ENCODE peak calls at places on chromosomes 11 and 22, in seven cellular contexts. One of them, this sample, is unnamed.

GRCh38 chr22:35918466-35918865 is 110.2 kb downstream of the RBFOX2 start:
- DNase-seq in choroid plexus epithelial cell: no peak
- DNase-seq in endothelial cell of umbilical vein: no peak
- DNase-seq in psoas muscle: no peak
- DNase-seq in neural progenitor cell: peak; percentile 18
- DNase-seq in MM.1S: no peak
- DNase-seq in right lobe of liver: no peak
- DNase-seq in this sample: no peak

GRCh38 chr11:2909145-2909914 is 19.9 kb downstream of the PHLDA2 start:
- DNase-seq in MM.1S: no peak
- DNase-seq in choroid plexus epithelial cell: no peak
- DNase-seq in neural progenitor cell: no peak
- DNase-seq in right lobe of liver: no peak
- DNase-seq in endothelial cell of umbilical vein: no peak
- DNase-seq in psoas muscle: peak; percentile 52
- DNase-seq in this sample: no peak

GRCh38 chr22:31329029-31329428 is 17.1 kb downstream of the PATZ1 start:
- DNase-seq in endothelial cell of umbilical vein: no peak
- DNase-seq in MM.1S: no peak
- DNase-seq in right lobe of liver: no peak
- DNase-seq in psoas muscle: no peak
- DNase-seq in neural progenitor cell: no peak
- DNase-seq in choroid plexus epithelial cell: peak; percentile 41
- DNase-seq in this sample: no peak

GRCh38 chr11:61019818-61020405 is 48.4 kb downstream of the CD6 start:
- DNase-seq in MM.1S: no peak
- DNase-seq in choroid plexus epithelial cell: no peak
- DNase-seq in endothelial cell of umbilical vein: no peak
- DNase-seq in psoas muscle: no peak
- DNase-seq in neural progenitor cell: no peak
- DNase-seq in right lobe of liver: no peak
- DNase-seq in this sample: no peak

GRCh38 chr22:37368058-37368457 is 59.2 kb downstream of the ELFN2 start:
- DNase-seq in right lobe of liver: no peak
- DNase-seq in psoas muscle: no peak
- DNase-seq in MM.1S: no peak
- DNase-seq in choroid plexus epithelial cell: no peak
- DNase-seq in endothelial cell of umbilical vein: no peak
- DNase-seq in neural progenitor cell: peak; percentile 31
- DNase-seq in this sample: no peak

GRCh38 chr22:49052560-49052959 is 775.1 kb downstream of the BRD1 start:
- DNase-seq in psoas muscle: no peak
- DNase-seq in endothelial cell of umbilical vein: no peak
- DNase-seq in choroid plexus epithelial cell: no peak
- DNase-seq in neural progenitor cell: no peak
- DNase-seq in right lobe of liver: no peak
- DNase-seq in MM.1S: no peak
- DNase-seq in this sample: no peak

GRCh38 chr11:35554491-35555237 is 29.2 kb upstream of the PAMR1 start:
- DNase-seq in endothelial cell of umbilical vein: no peak
- DNase-seq in choroid plexus epithelial cell: peak; percentile 82
- DNase-seq in MM.1S: no peak
- DNase-seq in psoas muscle: no peak
- DNase-seq in neural progenitor cell: no peak
- DNase-seq in right lobe of liver: no peak
- DNase-seq in this sample: no peak

GRCh38 chr11:134418119-134418840 is 6.2 kb upstream of the B3GAT1 start:
- DNase-seq in right lobe of liver: no peak
- DNase-seq in psoas muscle: no peak
- DNase-seq in neural progenitor cell: peak; percentile 45
- DNase-seq in choroid plexus epithelial cell: peak; percentile 23
- DNase-seq in endothelial cell of umbilical vein: peak; percentile 2
- DNase-seq in MM.1S: no peak
- DNase-seq in this sample: no peak

GRCh38 chr22:42343551-42344081 is 73.2 kb upstream of the TCF20 start:
- DNase-seq in choroid plexus epithelial cell: no peak
- DNase-seq in MM.1S: no peak
- DNase-seq in endothelial cell of umbilical vein: no peak
- DNase-seq in psoas muscle: no peak
- DNase-seq in right lobe of liver: no peak
- DNase-seq in neural progenitor cell: peak; percentile 81
- DNase-seq in this sample: no peak

GRCh38 chr11:9072790-9073189 is 18.6 kb downstream of the SCUBE2 start:
- DNase-seq in choroid plexus epithelial cell: no peak
- DNase-seq in neural progenitor cell: no peak
- DNase-seq in psoas muscle: no peak
- DNase-seq in right lobe of liver: no peak
- DNase-seq in endothelial cell of umbilical vein: no peak
- DNase-seq in MM.1S: no peak
- DNase-seq in this sample: no peak

GRCh38 chr11:63880031-63880841 is 36.7 kb downstream of the RCOR2 start:
- DNase-seq in right lobe of liver: no peak
- DNase-seq in neural progenitor cell: peak; percentile 28
- DNase-seq in endothelial cell of umbilical vein: no peak
- DNase-seq in MM.1S: no peak
- DNase-seq in choroid plexus epithelial cell: peak; percentile 65
- DNase-seq in psoas muscle: no peak
- DNase-seq in this sample: no peak

GRCh38 chr22:42275176-42275575 is 4.7 kb upstream of the TCF20 start:
- DNase-seq in psoas muscle: no peak
- DNase-seq in right lobe of liver: no peak
- DNase-seq in neural progenitor cell: no peak
- DNase-seq in endothelial cell of umbilical vein: no peak
- DNase-seq in choroid plexus epithelial cell: no peak
- DNase-seq in MM.1S: no peak
- DNase-seq in this sample: no peak

GRCh38 chr11:71914617-71915189 is 13.7 kb downstream of the XNDC1N start:
- DNase-seq in psoas muscle: no peak
- DNase-seq in neural progenitor cell: no peak
- DNase-seq in choroid plexus epithelial cell: no peak
- DNase-seq in MM.1S: no peak
- DNase-seq in endothelial cell of umbilical vein: no peak
- DNase-seq in right lobe of liver: no peak
- DNase-seq in this sample: no peak

GRCh38 chr11:123616505-123617198 is 37.8 kb downstream of the SCN3B start:
- DNase-seq in neural progenitor cell: no peak
- DNase-seq in psoas muscle: peak; percentile 67
- DNase-seq in endothelial cell of umbilical vein: no peak
- DNase-seq in choroid plexus epithelial cell: peak; percentile 41
- DNase-seq in right lobe of liver: no peak
- DNase-seq in MM.1S: no peak
- DNase-seq in this sample: peak; percentile 88

GRCh38 chr11:58745705-58746364 is 14.1 kb upstream of the GLYAT start:
- DNase-seq in MM.1S: no peak
- DNase-seq in psoas muscle: no peak
- DNase-seq in neural progenitor cell: no peak
- DNase-seq in endothelial cell of umbilical vein: no peak
- DNase-seq in choroid plexus epithelial cell: no peak
- DNase-seq in right lobe of liver: no peak
- DNase-seq in this sample: no peak

GRCh38 chr22:45896153-45896951 is 80.6 kb downstream of the WNT7B start:
- DNase-seq in neural progenitor cell: no peak
- DNase-seq in right lobe of liver: peak; percentile 31
- DNase-seq in psoas muscle: peak; percentile 4
- DNase-seq in endothelial cell of umbilical vein: no peak
- DNase-seq in MM.1S: no peak
- DNase-seq in choroid plexus epithelial cell: no peak
- DNase-seq in this sample: peak; percentile 20

GRCh38 chr22:19537941-19538488 is 13.8 kb upstream of the CLDN5 start:
- DNase-seq in choroid plexus epithelial cell: no peak
- DNase-seq in MM.1S: no peak
- DNase-seq in endothelial cell of umbilical vein: no peak
- DNase-seq in neural progenitor cell: no peak
- DNase-seq in psoas muscle: no peak
- DNase-seq in right lobe of liver: no peak
- DNase-seq in this sample: no peak

GRCh38 chr11:67278135-67278938 is 10.8 kb upstream of the ANKRD13D start:
- DNase-seq in MM.1S: no peak
- DNase-seq in psoas muscle: peak; percentile 9
- DNase-seq in endothelial cell of umbilical vein: no peak
- DNase-seq in neural progenitor cell: no peak
- DNase-seq in choroid plexus epithelial cell: no peak
- DNase-seq in right lobe of liver: peak; percentile 56
- DNase-seq in this sample: peak; percentile 51

GRCh38 chr11:1653541-1654387 is 24.2 kb downstream of the KRTAP5-5 start:
- DNase-seq in MM.1S: no peak
- DNase-seq in right lobe of liver: peak; percentile 54
- DNase-seq in choroid plexus epithelial cell: no peak
- DNase-seq in psoas muscle: no peak
- DNase-seq in endothelial cell of umbilical vein: no peak
- DNase-seq in neural progenitor cell: no peak
- DNase-seq in this sample: no peak

GRCh38 chr22:40797427-40797826 is 21.7 kb downstream of the SLC25A17 start:
- DNase-seq in endothelial cell of umbilical vein: no peak
- DNase-seq in psoas muscle: no peak
- DNase-seq in choroid plexus epithelial cell: peak; percentile 38
- DNase-seq in MM.1S: no peak
- DNase-seq in right lobe of liver: no peak
- DNase-seq in neural progenitor cell: no peak
- DNase-seq in this sample: no peak

GRCh38 chr22:44085743-44086741 is 61.9 kb downstream of the PARVB start:
- DNase-seq in MM.1S: peak; percentile 34
- DNase-seq in endothelial cell of umbilical vein: peak; percentile 80
- DNase-seq in right lobe of liver: no peak
- DNase-seq in neural progenitor cell: peak; percentile 66
- DNase-seq in choroid plexus epithelial cell: peak; percentile 69
- DNase-seq in psoas muscle: peak; percentile 75
- DNase-seq in this sample: peak; percentile 85

GRCh38 chr11:96329855-96330510 is 13.0 kb downstream of the MAML2 start:
- DNase-seq in psoas muscle: no peak
- DNase-seq in neural progenitor cell: no peak
- DNase-seq in MM.1S: no peak
- DNase-seq in choroid plexus epithelial cell: no peak
- DNase-seq in endothelial cell of umbilical vein: no peak
- DNase-seq in right lobe of liver: no peak
- DNase-seq in this sample: no peak

GRCh38 chr11:70173018-70173417 is 30.1 kb upstream of the FADD start:
- DNase-seq in choroid plexus epithelial cell: peak; percentile 27
- DNase-seq in endothelial cell of umbilical vein: no peak
- DNase-seq in MM.1S: no peak
- DNase-seq in psoas muscle: no peak
- DNase-seq in neural progenitor cell: no peak
- DNase-seq in right lobe of liver: no peak
- DNase-seq in this sample: no peak

GRCh38 chr11:88886796-88887195 is 179.0 kb downstream of the GRM5 start:
- DNase-seq in right lobe of liver: no peak
- DNase-seq in MM.1S: peak; percentile 61
- DNase-seq in neural progenitor cell: peak; percentile 70
- DNase-seq in psoas muscle: no peak
- DNase-seq in endothelial cell of umbilical vein: peak; percentile 39
- DNase-seq in choroid plexus epithelial cell: peak; percentile 27
- DNase-seq in this sample: no peak

DNA sequence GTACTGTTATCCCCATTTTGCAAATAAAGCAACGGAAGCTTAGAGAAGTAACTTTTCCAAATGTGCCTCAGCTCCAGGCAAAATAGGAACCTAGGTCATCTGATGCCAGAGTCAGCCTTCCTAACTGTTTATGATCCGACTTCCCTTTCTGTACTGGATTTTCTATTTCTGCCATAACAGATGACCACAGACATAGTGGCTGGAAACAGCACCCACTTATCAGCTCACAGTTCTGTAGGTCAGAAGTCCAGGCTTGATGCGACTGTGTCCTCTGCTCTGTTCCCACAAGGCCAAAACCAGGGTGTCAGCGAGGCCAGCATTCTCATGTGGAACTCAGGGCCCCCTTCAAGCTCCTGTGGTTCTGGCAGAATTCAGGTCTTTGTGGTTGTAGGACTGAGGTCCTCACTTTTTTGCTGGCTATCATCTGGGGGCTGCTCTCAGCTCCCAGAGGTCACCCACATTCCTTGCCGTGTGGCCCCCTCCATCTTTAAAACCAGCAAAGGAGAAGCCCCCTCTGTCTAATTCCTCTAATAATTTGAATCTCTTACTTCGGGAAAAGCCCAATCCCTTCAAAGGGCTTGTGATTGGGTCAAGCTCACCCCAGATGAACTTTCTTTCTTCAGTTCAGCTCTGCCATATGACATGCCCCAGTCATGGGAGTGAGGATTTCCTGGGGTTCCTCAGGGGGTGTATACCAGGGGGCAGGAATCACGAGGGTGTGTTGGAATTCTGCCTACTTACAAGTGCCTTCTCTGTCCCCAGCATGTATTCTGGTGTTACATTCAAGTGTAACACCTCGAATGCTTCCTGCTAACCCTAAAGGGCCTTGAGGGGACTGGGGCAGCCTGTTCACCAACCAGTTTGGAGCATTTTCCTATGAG is 15.3 kb downstream of the KCNJ5 start:
- DNase-seq in choroid plexus epithelial cell: no peak
- DNase-seq in right lobe of liver: no peak
- DNase-seq in endothelial cell of umbilical vein: no peak
- DNase-seq in neural progenitor cell: no peak
- DNase-seq in MM.1S: no peak
- DNase-seq in psoas muscle: no peak
- DNase-seq in this sample: no peak
- TF ChIP-seq CTCF in choroid plexus epithelial cell: no peak
- TF ChIP-seq CTCF in right lobe of liver: no peak
- TF ChIP-seq CTCF in endothelial cell of umbilical vein: no peak
- TF ChIP-seq CTCF in neural progenitor cell: no peak
- TF ChIP-seq CTCF in MM.1S: no peak
- TF ChIP-seq CTCF in psoas muscle: no peak
- TF ChIP-seq CTCF in this sample: no peak

GRCh38 chr11:65743928-65744698 is 23.5 kb upstream of the RNASEH2C start:
- DNase-seq in neural progenitor cell: peak; percentile 45
- DNase-seq in psoas muscle: peak; percentile 21
- DNase-seq in endothelial cell of umbilical vein: peak; percentile 28
- DNase-seq in choroid plexus epithelial cell: peak; percentile 47
- DNase-seq in right lobe of liver: no peak
- DNase-seq in MM.1S: peak; percentile 62
- DNase-seq in this sample: peak; percentile 37
- TF ChIP-seq CTCF in neural progenitor cell: peak; percentile 39
- TF ChIP-seq CTCF in psoas muscle: peak; percentile 29
- TF ChIP-seq CTCF in endothelial cell of umbilical vein: no peak
- TF ChIP-seq CTCF in choroid plexus epithelial cell: peak; percentile 55
- TF ChIP-seq CTCF in right lobe of liver: peak; percentile 25
- TF ChIP-seq CTCF in MM.1S: peak; percentile 56
- TF ChIP-seq CTCF in this sample: peak; percentile 23

GRCh38 chr11:27723685-27724084 is 23.4 kb upstream of the BDNF start:
- DNase-seq in endothelial cell of umbilical vein: no peak
- DNase-seq in neural progenitor cell: no peak
- DNase-seq in MM.1S: no peak
- DNase-seq in right lobe of liver: no peak
- DNase-seq in psoas muscle: no peak
- DNase-seq in choroid plexus epithelial cell: peak; percentile 39
- DNase-seq in this sample: no peak
- TF ChIP-seq CTCF in endothelial cell of umbilical vein: no peak
- TF ChIP-seq CTCF in neural progenitor cell: peak; percentile 18
- TF ChIP-seq CTCF in MM.1S: no peak
- TF ChIP-seq CTCF in right lobe of liver: no peak
- TF ChIP-seq CTCF in psoas muscle: no peak
- TF ChIP-seq CTCF in choroid plexus epithelial cell: peak; percentile 46
- TF ChIP-seq CTCF in this sample: no peak

DNA sequence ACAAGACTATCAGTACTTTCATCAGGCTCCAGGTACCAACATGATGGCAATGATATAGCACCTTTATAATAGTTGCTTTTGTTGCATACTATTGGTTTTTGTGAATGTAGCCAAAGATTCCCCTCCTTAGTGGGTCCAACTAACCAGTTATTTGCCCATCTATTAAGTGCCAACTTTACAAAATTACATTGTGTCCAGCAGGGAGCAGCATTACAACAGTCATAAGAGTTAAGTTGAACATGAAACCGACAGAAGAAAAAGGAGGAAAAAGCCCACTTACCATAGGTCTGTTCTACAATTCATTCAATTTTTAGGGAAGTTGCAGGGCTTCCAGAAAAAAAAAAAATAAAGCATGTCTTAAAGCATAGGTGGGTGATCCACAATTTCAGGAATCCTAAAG is 21.6 kb downstream of the IMMP1L start:
- DNase-seq in neural progenitor cell: peak; percentile 41
- DNase-seq in endothelial cell of umbilical vein: peak; percentile 74
- DNase-seq in choroid plexus epithelial cell: peak; percentile 88
- DNase-seq in MM.1S: peak; percentile 34
- DNase-seq in psoas muscle: no peak
- DNase-seq in right lobe of liver: no peak
- DNase-seq in this sample: no peak
- TF ChIP-seq CTCF in neural progenitor cell: peak; percentile 48
- TF ChIP-seq CTCF in endothelial cell of umbilical vein: peak; percentile 24
- TF ChIP-seq CTCF in choroid plexus epithelial cell: peak; percentile 53
- TF ChIP-seq CTCF in MM.1S: peak; percentile 43
- TF ChIP-seq CTCF in psoas muscle: peak; percentile 38
- TF ChIP-seq CTCF in right lobe of liver: peak; percentile 47
- TF ChIP-seq CTCF in this sample: peak; percentile 20

This sample was measured in heart left ventricle.